ENCODE peak calls at places on chromosomes 7 and 10, in four cellular contexts. F is activated T-cell treated with anti-CD3 and anti-CD28 coated beads for 24 hours, A is fibroblast of pulmonary artery, I is T-helper 1 cell. P is an unnamed sample.

GRCh38 chr10:84548869-84549268 is 220.5 kb downstream of the CCSER2 start:
- DNase-seq in A (peak; percentile 7), I (no peak), F (no peak), P (no peak)

GRCh38 chr10:15436696-15437095 is 65.6 kb upstream of the FAM171A1 start:
- DNase-seq in F (no peak), I (no peak), A (no peak), P (peak; percentile 42)

GRCh38 chr10:93894516-93895378 is 969 bp downstream of the SLC35G1 start:
- DNase-seq in A (no peak), I (no peak), F (no peak), P (peak; percentile 19)

GRCh38 chr10:76302936-76303656 is 871.7 kb downstream of the LRMDA start:
- DNase-seq in A (no peak), I (no peak), F (no peak), P (peak; percentile 34)

GRCh38 chr7:59986-60675 is 132.2 kb upstream of the FAM20C start:
- DNase-seq in F (no peak), I (no peak), A (no peak), P (no peak)

GRCh38 chr10:78321500-78321899 is 287.8 kb downstream of the RPS24 start:
- DNase-seq in A (no peak), F (no peak), I (no peak), P (no peak)

GRCh38 chr7:35802649-35803048 is 1.8 kb downstream of the SEPTIN7 start:
- DNase-seq in A (no peak), I (peak; percentile 10), F (no peak), P (peak; percentile 10)

GRCh38 chr7:127380479-127380878 is 12.0 kb downstream of the ZNF800 start:
- DNase-seq in I (no peak), A (no peak), F (no peak), P (no peak)

GRCh38 chr7:27764109-27764508 is 24.1 kb downstream of the TAX1BP1 start:
- DNase-seq in A (peak; percentile 44), F (no peak), I (no peak), P (peak; percentile 50)

GRCh38 chr7:152760384-152761115 is 998 bp downstream of the ACTR3B start:
- DNase-seq in I (no peak), F (no peak), A (no peak), P (peak; percentile 3)

GRCh38 chr10:75613685-75614587 is 182.5 kb downstream of the LRMDA start:
- DNase-seq in A (peak; percentile 13), F (no peak), I (no peak), P (no peak)